ENCODE peak calls at places on chromosomes 2 and 18, in seven cellular contexts. O is stromal cell of bone marrow, I is nucleus accumbens, E is COLO829, L is H9, Y is T follicular helper cell, F is ecto neural progenitor cell. C is an unnamed sample.

GRCh38 chr2:168814939-168815907 is 12.8 kb downstream of the NOSTRIN start:
- DNase-seq in O (no peak), I (no peak), E (no peak), L (no peak), Y (no peak), F (no peak), C (no peak)

GRCh38 chr2:43636616-43637015 is 444 bp upstream of the PLEKHH2 start:
- DNase-seq in O (no peak), I (no peak), E (no peak), L (no peak), Y (no peak), F (no peak), C (no peak)

GRCh38 chr2:217162533-217162932 is 302.7 kb upstream of the TNP1 start:
- DNase-seq in O (peak; percentile 73), I (peak; percentile 69), E (peak; percentile 74), L (no peak), Y (no peak), F (no peak), C (peak; percentile 84)

GRCh38 chr2:121717529-121717928 is 19.1 kb downstream of the NIFK start:
- DNase-seq in O (no peak), I (no peak), E (no peak), L (no peak), Y (no peak), F (no peak), C (no peak)

GRCh38 chr2:96867756-96868554 is 1.9 kb downstream of the SEMA4C start:
- DNase-seq in O (no peak), I (no peak), E (no peak), L (no peak), Y (no peak), F (no peak), C (no peak)

GRCh38 chr2:150528861-150529801 is 41.7 kb upstream of the RND3 start:
- DNase-seq in O (peak; percentile 69), I (no peak), E (peak; percentile 78), L (no peak), Y (no peak), F (no peak), C (no peak)

GRCh38 chr2:172100080-172101007 is 2.4 kb downstream of the DLX2 start:
- DNase-seq in O (no peak), I (no peak), E (no peak), L (no peak), Y (no peak), F (peak; percentile 67), C (no peak)

GRCh38 chr18:54296017-54296416 is 26.7 kb downstream of the POLI start:
- DNase-seq in O (no peak), I (no peak), E (no peak), L (no peak), Y (no peak), F (no peak), C (no peak)